ENCODE peak calls at places on chromosomes 3 and 15, in seven cellular contexts. T is SK-N-SH treated with all-trans-retinoic acid at 6 μM for 48 hours; V is effector memory CD8-positive, alpha-beta T cell; N is activated CD8-positive, alpha-beta memory T cell treated with anti-CD3 and anti-CD28 coated beads, Interleukin-2, amount 10 ng/mL, durations not matched to agents 7 days and 5 days; L is activated CD8-positive, alpha-beta T cell treated with anti-CD3 and anti-CD28 coated beads, Interleukin-2, amount 10 ng/mL, durations not matched to agents 7 days and 5 days; Z is stimulated activated effector memory CD8-positive, alpha-beta T cell treated with anti-CD3 and anti-CD28 coated beads, Interleukin-12 subunit alpha, Interleukin-12 subunit beta, amount 100 ng/mL, for 72 hours; Q is stimulated activated naive CD8-positive, alpha-beta T cell treated with anti-CD3 and anti-CD28 coated beads, Interleukin-15, Interleukin-2, amounts not matched to agents 100 U/mL and 50 U/mL, for 24 hours. B is an unnamed sample.
A peak's percentile ranks its signal among the peaks of the same experiment; 100 is the strongest.

GRCh38 chr3:59101091-59101738 is 51.4 kb upstream of the CFAP20DC start:
- ATAC-seq in T (peak; percentile 90), V (no peak), N (no peak), L (no peak), Z (no peak), Q (no peak), B (no peak)

GRCh38 chr15:40981186-40981585 is 27.9 kb downstream of the CHAC1 start:
- ATAC-seq in T (no peak), V (no peak), N (no peak), L (no peak), Z (peak; percentile 45), Q (no peak), B (no peak)

GRCh38 chr3:43503067-43503728 is 118.6 kb downstream of the ANO10 start:
- ATAC-seq in T (peak; percentile 82), V (peak; percentile 71), N (no peak), L (peak; percentile 65), Z (peak; percentile 54), Q (no peak), B (no peak)

GRCh38 chr3:40989141-40990061 is 209.9 kb upstream of the CTNNB1 start:
- ATAC-seq in T (no peak), V (no peak), N (no peak), L (no peak), Z (no peak), Q (no peak), B (no peak)

GRCh38 chr3:126963261-126964190 is 19.4 kb upstream of the PLXNA1 start:
- ATAC-seq in T (no peak), V (no peak), N (no peak), L (no peak), Z (no peak), Q (no peak), B (no peak)

GRCh38 chr3:60841355-60841754 is 409.9 kb downstream of the FHIT start:
- ATAC-seq in T (no peak), V (no peak), N (no peak), L (no peak), Z (no peak), Q (no peak), B (no peak)

GRCh38 chr15:57477736-57478522 is 101.6 kb downstream of the CGNL1 start:
- ATAC-seq in T (no peak), V (no peak), N (no peak), L (no peak), Z (no peak), Q (no peak), B (no peak)

GRCh38 chr3:62101488-62101887 is 271.9 kb downstream of the FEZF2 start:
- ATAC-seq in T (peak; percentile 55), V (no peak), N (no peak), L (no peak), Z (no peak), Q (no peak), B (peak; percentile 52)

GRCh38 chr3:138875754-138876664 is 41.3 kb upstream of the PIK3CB start:
- ATAC-seq in T (no peak), V (peak; percentile 58), N (peak; percentile 67), L (no peak), Z (peak; percentile 85), Q (peak; percentile 28), B (peak; percentile 36)

GRCh38 chr3:125431912-125432587 is 56.9 kb upstream of the ZNF148 start:
- ATAC-seq in T (no peak), V (no peak), N (no peak), L (no peak), Z (no peak), Q (no peak), B (no peak)

GRCh38 chr15:62026707-62027565 is 33.3 kb downstream of the VPS13C start:
- ATAC-seq in T (no peak), V (no peak), N (no peak), L (no peak), Z (no peak), Q (no peak), B (no peak)

GRCh38 chr3:60142009-60142408 is 1092.2 kb upstream of the CFAP20DC start:
- ATAC-seq in T (no peak), V (no peak), N (no peak), L (no peak), Z (no peak), Q (no peak), B (no peak)

GRCh38 chr15:42674472-42674871 is 62.5 kb downstream of the CDAN1 start:
- ATAC-seq in T (no peak), V (no peak), N (no peak), L (no peak), Z (no peak), Q (no peak), B (no peak)

GRCh38 chr15:63833246-63833696 is 477 bp downstream of the HERC1 start:
- ATAC-seq in T (peak; percentile 82), V (peak; percentile 50), N (peak; percentile 69), L (peak; percentile 69), Z (peak; percentile 80), Q (peak; percentile 55), B (peak; percentile 76)

GRCh38 chr15:38672814-38673292 is 108.2 kb upstream of the RASGRP1 start:
- ATAC-seq in T (no peak), V (no peak), N (no peak), L (no peak), Z (peak; percentile 27), Q (no peak), B (no peak)

GRCh38 chr15:84600687-84601554 is at the start of gene ZSCAN2:
- ATAC-seq in T (peak; percentile 99), V (peak; percentile 96), N (peak; percentile 96), L (peak; percentile 97), Z (peak; percentile 92), Q (peak; percentile 94), B (peak; percentile 99)

GRCh38 chr3:167830007-167830406 is 94.5 kb downstream of the SERPINI1 start:
- ATAC-seq in T (no peak), V (no peak), N (no peak), L (no peak), Z (no peak), Q (no peak), B (no peak)

B was measured in gastroesophageal sphincter.